ENCODE peak calls at places on chromosomes 4 and X, in five cellular contexts. One of them, this sample, is unnamed.

GRCh38 chr4:83473966-83474365 is 10.9 kb downstream of the ABRAXAS1 start:
- DNase-seq in right lobe of liver: no peak
- DNase-seq in suprapubic skin: no peak
- DNase-seq in endothelial cell of umbilical vein: no peak
- DNase-seq in IMR-90: no peak
- DNase-seq in this sample: no peak

GRCh38 chr4:26220704-26221103 is 100.1 kb upstream of the RBPJ start:
- DNase-seq in right lobe of liver: no peak
- DNase-seq in suprapubic skin: no peak
- DNase-seq in endothelial cell of umbilical vein: no peak
- DNase-seq in IMR-90: peak; percentile 83
- DNase-seq in this sample: no peak

GRCh38 chr4:4555916-4556315 is 14.1 kb upstream of the STX18 start:
- DNase-seq in right lobe of liver: no peak
- DNase-seq in suprapubic skin: no peak
- DNase-seq in endothelial cell of umbilical vein: no peak
- DNase-seq in IMR-90: peak; percentile 89
- DNase-seq in this sample: no peak

GRCh38 chr4:110184791-110185155 is 13.6 kb downstream of the ELOVL6 start:
- DNase-seq in right lobe of liver: no peak
- DNase-seq in suprapubic skin: no peak
- DNase-seq in endothelial cell of umbilical vein: no peak
- DNase-seq in IMR-90: no peak
- DNase-seq in this sample: no peak

GRCh38 chr4:183492791-183493221 is 12.1 kb upstream of the ING2 start:
- DNase-seq in right lobe of liver: no peak
- DNase-seq in suprapubic skin: no peak
- DNase-seq in endothelial cell of umbilical vein: peak; percentile 35
- DNase-seq in IMR-90: peak; percentile 79
- DNase-seq in this sample: no peak

GRCh38 chrX:25017667-25018247 is 2.0 kb upstream of the ARX start:
- DNase-seq in right lobe of liver: no peak
- DNase-seq in suprapubic skin: no peak
- DNase-seq in endothelial cell of umbilical vein: no peak
- DNase-seq in IMR-90: no peak
- DNase-seq in this sample: no peak

GRCh38 chr4:52983563-52984303 is 121.6 kb downstream of the RASL11B start:
- DNase-seq in right lobe of liver: no peak
- DNase-seq in suprapubic skin: no peak
- DNase-seq in endothelial cell of umbilical vein: peak; percentile 64
- DNase-seq in IMR-90: peak; percentile 68
- DNase-seq in this sample: peak; percentile 38

GRCh38 chr4:1056671-1057402 is 45.4 kb downstream of the FGFRL1 start:
- DNase-seq in right lobe of liver: peak; percentile 37
- DNase-seq in suprapubic skin: peak; percentile 42
- DNase-seq in endothelial cell of umbilical vein: no peak
- DNase-seq in IMR-90: no peak
- DNase-seq in this sample: no peak

GRCh38 chrX:23937100-23937499 is 29.3 kb downstream of the CXorf58 start:
- DNase-seq in right lobe of liver: no peak
- DNase-seq in suprapubic skin: no peak
- DNase-seq in endothelial cell of umbilical vein: no peak
- DNase-seq in IMR-90: peak; percentile 3
- DNase-seq in this sample: no peak

GRCh38 chr4:170038232-170038631 is 12.0 kb upstream of the MFAP3L start:
- DNase-seq in right lobe of liver: no peak
- DNase-seq in suprapubic skin: no peak
- DNase-seq in endothelial cell of umbilical vein: no peak
- DNase-seq in IMR-90: no peak
- DNase-seq in this sample: no peak

GRCh38 chrX:20595928-20596550 is 329.3 kb upstream of the RPS6KA3 start:
- DNase-seq in right lobe of liver: no peak
- DNase-seq in suprapubic skin: no peak
- DNase-seq in endothelial cell of umbilical vein: no peak
- DNase-seq in IMR-90: no peak
- DNase-seq in this sample: no peak

GRCh38 chrX:21490341-21490740 is 116.1 kb downstream of the CNKSR2 start:
- DNase-seq in right lobe of liver: no peak
- DNase-seq in suprapubic skin: no peak
- DNase-seq in endothelial cell of umbilical vein: no peak
- DNase-seq in IMR-90: no peak
- DNase-seq in this sample: no peak

DNA sequence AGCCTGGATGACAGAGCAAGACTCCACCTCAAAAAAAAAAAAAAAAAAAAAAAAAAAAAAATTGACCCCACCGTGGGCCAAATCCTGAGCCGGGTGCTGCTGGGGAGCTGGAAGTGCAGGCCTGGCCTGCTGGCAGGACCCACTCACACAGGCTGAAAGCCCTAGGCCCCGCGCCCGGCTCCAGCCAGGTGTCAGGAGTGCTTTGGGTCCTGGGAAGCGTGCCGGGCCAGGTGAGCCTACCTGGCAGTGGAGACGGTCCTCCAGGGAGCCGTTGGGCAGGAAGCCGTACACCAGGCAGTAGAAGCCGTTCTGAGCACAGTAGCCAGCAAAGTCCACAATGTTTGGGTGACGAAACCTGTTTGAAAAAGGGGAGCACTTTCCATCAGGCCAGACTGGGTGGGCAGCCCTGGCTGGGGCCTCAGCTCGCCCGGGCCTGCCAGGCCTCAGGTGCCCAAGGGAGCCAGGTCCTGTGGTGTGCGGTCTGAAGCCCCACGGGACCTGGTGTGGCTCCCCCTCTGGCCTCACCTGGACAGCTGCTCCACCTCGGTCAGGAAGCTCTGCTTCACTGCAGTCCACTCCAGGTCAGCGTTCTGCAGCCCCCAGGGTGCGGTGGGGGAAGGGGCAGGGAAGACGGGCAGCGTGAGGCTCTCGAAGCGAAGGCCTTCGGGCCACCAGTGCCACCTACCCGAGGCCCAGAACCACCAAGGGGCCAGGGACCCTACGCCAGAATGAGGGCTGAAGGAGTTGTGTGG is 1.8 kb downstream of the IRAK1 start:
- DNase-seq in right lobe of liver: no peak
- DNase-seq in suprapubic skin: no peak
- DNase-seq in endothelial cell of umbilical vein: no peak
- DNase-seq in IMR-90: no peak
- DNase-seq in this sample: no peak
- H3K4me1 ChIP-seq in right lobe of liver: no peaks in the 10 kb centered on the region
- H3K4me1 ChIP-seq in suprapubic skin: peaks cover 40% of the 10 kb centered on the region
- H3K4me1 ChIP-seq in endothelial cell of umbilical vein: peaks cover 31% of the 10 kb centered on the region
- H3K4me1 ChIP-seq in IMR-90: peaks cover 20% of the 10 kb centered on the region
- H3K4me1 ChIP-seq in this sample: peaks cover 33% of the 10 kb centered on the region

GRCh38 chrX:52363247-52363883 is 5.5 kb upstream of the XAGE2 start:
- DNase-seq in right lobe of liver: no peak
- DNase-seq in suprapubic skin: no peak
- DNase-seq in endothelial cell of umbilical vein: peak; percentile 20
- DNase-seq in IMR-90: peak; percentile 5
- DNase-seq in this sample: no peak
- TF ChIP-seq POLR2A in right lobe of liver: no peak
- TF ChIP-seq POLR2A in suprapubic skin: no peak
- TF ChIP-seq POLR2A in endothelial cell of umbilical vein: no peak
- TF ChIP-seq POLR2A in IMR-90: no peak
- TF ChIP-seq POLR2A in this sample: no peak

GRCh38 chr4:71006203-71006907 is 12.9 kb downstream of the DCK start:
- DNase-seq in right lobe of liver: no peak
- DNase-seq in suprapubic skin: no peak
- DNase-seq in endothelial cell of umbilical vein: no peak
- DNase-seq in IMR-90: no peak
- DNase-seq in this sample: no peak

GRCh38 chr4:71004281-71004851 is 10.9 kb downstream of the DCK start:
- DNase-seq in right lobe of liver: no peak
- DNase-seq in suprapubic skin: no peak
- DNase-seq in endothelial cell of umbilical vein: no peak
- DNase-seq in IMR-90: no peak
- DNase-seq in this sample: no peak

GRCh38 chr4:71009091-71009490 is 15.6 kb downstream of the DCK start:
- DNase-seq in right lobe of liver: no peak
- DNase-seq in suprapubic skin: no peak
- DNase-seq in endothelial cell of umbilical vein: no peak
- DNase-seq in IMR-90: peak; percentile 72
- DNase-seq in this sample: no peak

GRCh38 chr4:71011451-71011850 is 18.0 kb downstream of the DCK start:
- DNase-seq in right lobe of liver: no peak
- DNase-seq in suprapubic skin: no peak
- DNase-seq in endothelial cell of umbilical vein: no peak
- DNase-seq in IMR-90: no peak
- DNase-seq in this sample: no peak

GRCh38 chr4:71009796-71010588 is 16.5 kb downstream of the DCK start:
- DNase-seq in right lobe of liver: no peak
- DNase-seq in suprapubic skin: no peak
- DNase-seq in endothelial cell of umbilical vein: peak; percentile 67
- DNase-seq in IMR-90: peak; percentile 56
- DNase-seq in this sample: no peak
- TF ChIP-seq CTCF in right lobe of liver: peak; percentile 64
- TF ChIP-seq CTCF in suprapubic skin: peak; percentile 58
- TF ChIP-seq CTCF in endothelial cell of umbilical vein: peak; percentile 46
- TF ChIP-seq CTCF in IMR-90: peak; percentile 58
- TF ChIP-seq CTCF in this sample: peak; percentile 50

DNA sequence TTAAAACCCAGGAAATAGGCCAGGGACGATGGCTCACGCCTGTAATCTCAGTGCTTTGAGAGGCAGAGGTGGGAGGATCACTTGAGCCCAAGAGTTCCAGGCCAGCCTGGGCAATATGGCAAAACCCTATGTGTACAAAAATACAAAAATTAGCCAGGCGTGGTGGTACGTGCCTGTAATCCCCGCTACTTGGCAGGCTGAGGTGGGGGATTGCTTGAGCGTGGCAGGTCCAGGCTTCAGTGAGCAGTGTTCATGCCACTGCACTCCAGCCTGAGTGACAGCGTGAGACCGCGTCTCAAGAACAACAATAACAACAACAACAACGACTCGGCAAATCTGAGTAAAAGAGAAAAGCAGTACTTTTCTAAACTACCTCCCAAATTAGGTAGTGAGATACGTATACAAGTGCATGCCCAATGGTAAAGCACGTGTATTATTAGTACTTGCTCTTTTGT is 13.0 kb upstream of the NDUFC1 start:
- DNase-seq in right lobe of liver: no peak
- DNase-seq in suprapubic skin: no peak
- DNase-seq in endothelial cell of umbilical vein: no peak
- DNase-seq in IMR-90: no peak
- DNase-seq in this sample: no peak
- H3K4me1 ChIP-seq in right lobe of liver: no peaks in the 10 kb centered on the region
- H3K4me1 ChIP-seq in suprapubic skin: peaks cover 29% of the 10 kb centered on the region
- H3K4me1 ChIP-seq in endothelial cell of umbilical vein: no peaks in the 10 kb centered on the region
- H3K4me1 ChIP-seq in IMR-90: peaks cover 3% of the 10 kb centered on the region
- H3K4me1 ChIP-seq in this sample: peaks cover 32% of the 10 kb centered on the region

This sample was measured in body of pancreas.